ENCODE peak calls at places on chromosomes 16 and 17, in eight cellular contexts. I, W, Q, L, D, Y, F and G are unnamed samples.

GRCh38 chr17:79053251-79053925 is 21.2 kb upstream of the ENGASE start:
- DNase-seq in I (no peak), W (no peak), Q (peak; percentile 22), L (peak; percentile 10), D (no peak), Y (peak; percentile 39), F (no peak), G (peak; percentile 62)

GRCh38 chr16:49022351-49022963 is 259.2 kb downstream of the CBLN1 start:
- DNase-seq in I (no peak), W (peak; percentile 31), Q (peak; percentile 43), L (no peak), D (no peak), Y (no peak), F (no peak), G (no peak)

GRCh38 chr16:79815049-79815448 is 214.5 kb upstream of the MAF start:
- DNase-seq in I (no peak), W (no peak), Q (no peak), L (no peak), D (no peak), Y (no peak), F (no peak), G (no peak)

GRCh38 chr16:85302018-85302847 is 190.0 kb upstream of the CIBAR2 start:
- DNase-seq in I (no peak), W (no peak), Q (no peak), L (no peak), D (no peak), Y (peak; percentile 33), F (peak; percentile 67), G (no peak)

GRCh38 chr17:77331161-77331864 is 190.5 kb downstream of the SEC14L1 start:
- DNase-seq in I (peak; percentile 90), W (peak; percentile 96), Q (peak; percentile 97), L (peak; percentile 95), D (peak; percentile 86), Y (peak; percentile 88), F (peak; percentile 91), G (peak; percentile 83)

GRCh38 chr16:57175896-57176295 is 9.9 kb downstream of the PSME3IP1 start:
- DNase-seq in I (no peak), W (no peak), Q (no peak), L (no peak), D (no peak), Y (peak; percentile 33), F (no peak), G (no peak)

GRCh38 chr16:66580605-66581209 is 1.4 kb downstream of the CMTM2 start:
- DNase-seq in I (no peak), W (peak; percentile 65), Q (peak; percentile 65), L (no peak), D (peak; percentile 15), Y (peak; percentile 78), F (no peak), G (peak; percentile 72)

GRCh38 chr17:69460963-69461922 is 46.7 kb downstream of the MAP2K6 start:
- DNase-seq in I (no peak), W (peak; percentile 21), Q (no peak), L (no peak), D (no peak), Y (no peak), F (no peak), G (no peak)

GRCh38 chr17:2337811-2338657 is 733 bp downstream of the SGSM2 start:
- DNase-seq in I (peak; percentile 47), W (peak; percentile 77), Q (peak; percentile 53), L (peak; percentile 87), D (peak; percentile 42), Y (peak; percentile 59), F (peak; percentile 68), G (peak; percentile 55)

GRCh38 chr17:81152288-81152848 is 12.9 kb upstream of the PVALEF start:
- DNase-seq in I (no peak), W (no peak), Q (no peak), L (no peak), D (no peak), Y (no peak), F (peak; percentile 35), G (no peak)

GRCh38 chr16:85259115-85259830 is 147.0 kb upstream of the CIBAR2 start:
- DNase-seq in I (no peak), W (no peak), Q (no peak), L (no peak), D (no peak), Y (no peak), F (no peak), G (no peak)

GRCh38 chr17:44878627-44879221 is 20.5 kb downstream of the EFTUD2 start:
- DNase-seq in I (no peak), W (peak; percentile 72), Q (peak; percentile 65), L (no peak), D (no peak), Y (peak; percentile 34), F (peak; percentile 46), G (peak; percentile 26)

GRCh38 chr17:60392845-60393702 is 1.1 kb upstream of the USP32 start:
- DNase-seq in I (no peak), W (peak; percentile 26), Q (peak; percentile 61), L (peak; percentile 67), D (no peak), Y (peak; percentile 69), F (peak; percentile 90), G (peak; percentile 77)

GRCh38 chr17:75876938-75877751 is 1.2 kb downstream of the TRIM47 start:
- DNase-seq in I (peak; percentile 84), W (peak; percentile 45), Q (peak; percentile 95), L (peak; percentile 91), D (no peak), Y (peak; percentile 92), F (no peak), G (peak; percentile 98)

GRCh38 chr17:12097326-12097725 is 76.6 kb downstream of the MAP2K4 start:
- DNase-seq in I (no peak), W (no peak), Q (no peak), L (no peak), D (no peak), Y (no peak), F (no peak), G (no peak)

GRCh38 chr16:16127469-16128116 is 95.7 kb downstream of the ABCC6 start:
- DNase-seq in I (peak; percentile 75), W (peak; percentile 93), Q (peak; percentile 74), L (peak; percentile 72), D (peak; percentile 66), Y (peak; percentile 73), F (peak; percentile 83), G (peak; percentile 50)

GRCh38 chr16:12291989-12292759 is 315.6 kb downstream of the SNX29 start:
- DNase-seq in I (no peak), W (no peak), Q (no peak), L (no peak), D (no peak), Y (no peak), F (no peak), G (no peak)

GRCh38 chr16:50467559-50467942 is 80.6 kb upstream of the NKD1 start:
- DNase-seq in I (no peak), W (no peak), Q (no peak), L (peak; percentile 19), D (no peak), Y (no peak), F (no peak), G (no peak)
- H3K4me3 ChIP-seq in I (peak overlapping the region; percentile 38), W (peak overlapping the region; percentile 56), Q (no peak overlapping the region), L (peak overlapping the region; percentile 25), D (peak overlapping the region; percentile 8), Y (no peak overlapping the region), F (no peak overlapping the region), G (peak overlapping the region; percentile 4)

GRCh38 chr16:30428055-30428454 is 1.8 kb downstream of the DCTPP1 start:
- DNase-seq in I (no peak), W (no peak), Q (no peak), L (no peak), D (no peak), Y (no peak), F (no peak), G (no peak)

GRCh38 chr16:30430428-30430970 is 669 bp upstream of the DCTPP1 start:
- DNase-seq in I (peak; percentile 39), W (no peak), Q (no peak), L (no peak), D (no peak), Y (no peak), F (no peak), G (no peak)

GRCh38 chr16:30434852-30435251 is 5.0 kb upstream of the DCTPP1 start:
- DNase-seq in I (no peak), W (no peak), Q (no peak), L (no peak), D (no peak), Y (no peak), F (no peak), G (no peak)

GRCh38 chr16:30429418-30429677 is 482 bp downstream of the DCTPP1 start:
- DNase-seq in I (no peak), W (peak; percentile 75), Q (peak; percentile 23), L (no peak), D (no peak), Y (no peak), F (no peak), G (no peak)

DNA sequence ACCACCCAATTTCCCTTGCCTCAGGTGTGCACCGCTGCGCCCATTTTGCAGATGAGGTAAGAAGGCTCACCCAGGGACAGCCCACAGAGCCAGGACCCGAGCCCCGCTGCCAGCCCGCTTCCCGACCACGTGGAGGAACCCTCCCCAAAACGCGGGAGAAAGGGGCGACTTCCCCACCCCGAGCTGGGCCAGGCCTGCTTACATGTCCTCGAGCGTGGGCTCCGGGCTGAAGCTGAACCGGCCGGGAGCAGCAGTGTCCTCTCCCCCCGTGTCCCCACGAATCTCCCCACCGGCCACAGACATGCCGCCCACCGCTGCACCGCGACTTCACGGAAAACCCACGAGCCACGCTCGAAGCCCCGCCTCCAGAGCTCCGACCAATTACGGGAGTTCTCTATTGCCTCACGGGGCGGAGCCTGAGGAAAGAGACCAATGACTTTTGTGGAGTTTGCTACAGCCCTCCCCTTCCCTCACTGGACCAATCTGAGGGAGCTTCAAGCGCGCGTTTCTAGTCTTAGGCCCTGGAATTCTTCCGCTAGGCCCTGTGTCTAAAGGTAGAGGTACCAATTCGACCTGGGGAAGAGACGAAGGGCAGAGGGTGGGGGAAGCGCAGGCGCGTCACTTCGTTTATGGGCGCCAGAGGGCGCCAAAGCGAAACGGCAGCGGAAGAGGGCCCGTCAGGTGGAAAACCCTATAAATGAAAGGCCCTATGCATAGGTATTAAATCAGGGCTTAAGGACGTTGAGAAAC is at the start of gene DCTPP1:
- DNase-seq in I (peak; percentile 94), W (peak; percentile 100), Q (peak; percentile 98), L (peak; percentile 95), D (peak; percentile 97), Y (peak; percentile 98), F (peak; percentile 99), G (peak; percentile 97)
- H3K4me3 ChIP-seq in I (peak within 1 kb of the TSS; percentile 67), W (peak within 1 kb of the TSS; percentile 67), Q (peak within 1 kb of the TSS; percentile 87), L (peak within 1 kb of the TSS; percentile 73), D (peak within 1 kb of the TSS; percentile 73), Y (peak within 1 kb of the TSS; percentile 76), F (peak within 1 kb of the TSS; percentile 99), G (peak within 1 kb of the TSS; percentile 85)

GRCh38 chr17:32443827-32444300 is 446 bp upstream of the PSMD11 start:
- DNase-seq in I (no peak), W (no peak), Q (no peak), L (no peak), D (no peak), Y (no peak), F (no peak), G (no peak)
- H3K4me3 ChIP-seq in I (peak overlapping the region; percentile 99), W (peak overlapping the region; percentile 100), Q (peak overlapping the region; percentile 89), L (peak overlapping the region; percentile 100), D (peak overlapping the region; percentile 33), Y (peak overlapping the region; percentile 98), F (peak overlapping the region; percentile 96), G (peak overlapping the region; percentile 97)

DNA sequence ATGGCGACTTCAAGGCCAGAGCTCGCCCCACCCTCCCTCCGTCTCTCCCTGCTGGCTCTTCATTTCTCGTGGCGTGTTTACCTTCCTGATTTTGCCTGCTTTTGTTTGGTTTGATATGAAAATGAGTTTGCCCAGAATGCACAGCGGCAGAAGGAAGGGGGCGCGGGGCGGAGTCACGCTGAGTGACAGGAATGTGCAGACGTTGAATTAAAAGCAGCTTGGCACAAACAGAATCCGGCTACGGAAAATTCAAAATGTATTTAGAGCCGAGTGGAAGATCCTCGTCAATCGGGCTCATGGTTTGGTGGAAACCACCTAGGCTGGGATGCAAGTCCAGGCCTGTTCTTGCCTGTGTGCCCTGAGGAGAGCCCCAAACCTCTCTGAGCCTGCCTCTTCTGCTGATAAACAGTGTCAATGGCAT is 102.7 kb downstream of the SDK2 start:
- DNase-seq in I (no peak), W (no peak), Q (no peak), L (no peak), D (no peak), Y (no peak), F (no peak), G (no peak)
- H3K4me3 ChIP-seq in I (no peak overlapping the region), W (no peak overlapping the region), Q (no peak overlapping the region), L (no peak overlapping the region), D (no peak overlapping the region), Y (no peak overlapping the region), F (no peak overlapping the region), G (no peak overlapping the region)